ENCODE peak calls at places on chromosomes 11 and 22, in seven cellular contexts. One of them, this sample, is unnamed.
A peak's percentile ranks its signal among the peaks of the same experiment; 100 is the strongest.

GRCh38 chr11:5690216-5690615 is 626 bp downstream of the TRIM22 start:
- DNase-seq in prostate gland: no peak
- DNase-seq in gastrocnemius medialis: no peak
- DNase-seq in tibial nerve: no peak
- DNase-seq in esophagus squamous epithelium: no peak
- DNase-seq in IMR-90: peak; percentile 40
- DNase-seq in spleen: no peak
- DNase-seq in this sample: no peak

GRCh38 chr11:65262381-65262680 is 569 bp downstream of the POLA2 start:
- DNase-seq in prostate gland: no peak
- DNase-seq in gastrocnemius medialis: no peak
- DNase-seq in tibial nerve: no peak
- DNase-seq in esophagus squamous epithelium: no peak
- DNase-seq in IMR-90: no peak
- DNase-seq in spleen: no peak
- DNase-seq in this sample: peak; percentile 32

GRCh38 chr11:104487035-104487775 is 323.3 kb upstream of the PDGFD start:
- DNase-seq in prostate gland: no peak
- DNase-seq in gastrocnemius medialis: no peak
- DNase-seq in tibial nerve: no peak
- DNase-seq in esophagus squamous epithelium: no peak
- DNase-seq in IMR-90: peak; percentile 30
- DNase-seq in spleen: no peak
- DNase-seq in this sample: no peak

GRCh38 chr22:33747576-33748180 is 172.6 kb downstream of the LARGE1 start:
- DNase-seq in prostate gland: no peak
- DNase-seq in gastrocnemius medialis: no peak
- DNase-seq in tibial nerve: no peak
- DNase-seq in esophagus squamous epithelium: no peak
- DNase-seq in IMR-90: no peak
- DNase-seq in spleen: no peak
- DNase-seq in this sample: no peak

GRCh38 chr22:30609260-30610185 is 2.5 kb downstream of the TCN2 start:
- DNase-seq in prostate gland: no peak
- DNase-seq in gastrocnemius medialis: peak; percentile 24
- DNase-seq in tibial nerve: no peak
- DNase-seq in esophagus squamous epithelium: no peak
- DNase-seq in IMR-90: peak; percentile 86
- DNase-seq in spleen: no peak
- DNase-seq in this sample: peak; percentile 54

GRCh38 chr22:19398206-19398605 is 33.3 kb downstream of the HIRA start:
- DNase-seq in prostate gland: no peak
- DNase-seq in gastrocnemius medialis: no peak
- DNase-seq in tibial nerve: no peak
- DNase-seq in esophagus squamous epithelium: no peak
- DNase-seq in IMR-90: no peak
- DNase-seq in spleen: no peak
- DNase-seq in this sample: no peak

GRCh38 chr22:47195676-47196492 is 433.4 kb downstream of the TBC1D22A start:
- DNase-seq in prostate gland: no peak
- DNase-seq in gastrocnemius medialis: no peak
- DNase-seq in tibial nerve: peak; percentile 6
- DNase-seq in esophagus squamous epithelium: no peak
- DNase-seq in IMR-90: no peak
- DNase-seq in spleen: peak; percentile 77
- DNase-seq in this sample: no peak

GRCh38 chr11:75337195-75337654 is 14.2 kb downstream of the ARRB1 start:
- DNase-seq in prostate gland: no peak
- DNase-seq in gastrocnemius medialis: peak; percentile 41
- DNase-seq in tibial nerve: no peak
- DNase-seq in esophagus squamous epithelium: no peak
- DNase-seq in IMR-90: peak; percentile 60
- DNase-seq in spleen: no peak
- DNase-seq in this sample: no peak

GRCh38 chr22:44181033-44181911 is 547 bp downstream of the PARVG start:
- DNase-seq in prostate gland: no peak
- DNase-seq in gastrocnemius medialis: no peak
- DNase-seq in tibial nerve: no peak
- DNase-seq in esophagus squamous epithelium: no peak
- DNase-seq in IMR-90: no peak
- DNase-seq in spleen: peak; percentile 95
- DNase-seq in this sample: no peak

GRCh38 chr11:19595840-19596751 is 116.5 kb upstream of the NAV2 start:
- DNase-seq in prostate gland: no peak
- DNase-seq in gastrocnemius medialis: no peak
- DNase-seq in tibial nerve: no peak
- DNase-seq in esophagus squamous epithelium: no peak
- DNase-seq in IMR-90: peak; percentile 90
- DNase-seq in spleen: no peak
- DNase-seq in this sample: peak; percentile 90

GRCh38 chr11:111730871-111731591 is 35.2 kb downstream of the PPP2R1B start:
- DNase-seq in prostate gland: peak; percentile 58
- DNase-seq in gastrocnemius medialis: peak; percentile 76
- DNase-seq in tibial nerve: no peak
- DNase-seq in esophagus squamous epithelium: no peak
- DNase-seq in IMR-90: no peak
- DNase-seq in spleen: peak; percentile 68
- DNase-seq in this sample: peak; percentile 94

GRCh38 chr11:31687861-31688260 is 123.3 kb downstream of the PAX6 start:
- DNase-seq in prostate gland: no peak
- DNase-seq in gastrocnemius medialis: no peak
- DNase-seq in tibial nerve: no peak
- DNase-seq in esophagus squamous epithelium: no peak
- DNase-seq in IMR-90: no peak
- DNase-seq in spleen: no peak
- DNase-seq in this sample: no peak

GRCh38 chr11:99418927-99419707 is 398.4 kb downstream of the CNTN5 start:
- DNase-seq in prostate gland: no peak
- DNase-seq in gastrocnemius medialis: no peak
- DNase-seq in tibial nerve: no peak
- DNase-seq in esophagus squamous epithelium: no peak
- DNase-seq in IMR-90: no peak
- DNase-seq in spleen: no peak
- DNase-seq in this sample: no peak

GRCh38 chr11:67267188-67268035 is 1.1 kb downstream of the GRK2 start:
- DNase-seq in prostate gland: peak; percentile 58
- DNase-seq in gastrocnemius medialis: no peak
- DNase-seq in tibial nerve: no peak
- DNase-seq in esophagus squamous epithelium: no peak
- DNase-seq in IMR-90: no peak
- DNase-seq in spleen: peak; percentile 89
- DNase-seq in this sample: no peak

GRCh38 chr11:113313601-113314000 is 782 bp upstream of the TTC12 start:
- DNase-seq in prostate gland: no peak
- DNase-seq in gastrocnemius medialis: no peak
- DNase-seq in tibial nerve: no peak
- DNase-seq in esophagus squamous epithelium: no peak
- DNase-seq in IMR-90: peak; percentile 8
- DNase-seq in spleen: no peak
- DNase-seq in this sample: no peak

GRCh38 chr11:68954970-68955958 is 25.5 kb downstream of the MRGPRD start:
- DNase-seq in prostate gland: peak; percentile 21
- DNase-seq in gastrocnemius medialis: peak; percentile 17
- DNase-seq in tibial nerve: no peak
- DNase-seq in esophagus squamous epithelium: no peak
- DNase-seq in IMR-90: peak; percentile 45
- DNase-seq in spleen: peak; percentile 83
- DNase-seq in this sample: no peak

GRCh38 chr22:46676479-46676878 is 56.3 kb downstream of the GRAMD4 start:
- DNase-seq in prostate gland: no peak
- DNase-seq in gastrocnemius medialis: no peak
- DNase-seq in tibial nerve: no peak
- DNase-seq in esophagus squamous epithelium: no peak
- DNase-seq in IMR-90: no peak
- DNase-seq in spleen: no peak
- DNase-seq in this sample: no peak

GRCh38 chr11:60457576-60457975 is 1.9 kb downstream of the MS4A1 start:
- DNase-seq in prostate gland: no peak
- DNase-seq in gastrocnemius medialis: no peak
- DNase-seq in tibial nerve: no peak
- DNase-seq in esophagus squamous epithelium: no peak
- DNase-seq in IMR-90: no peak
- DNase-seq in spleen: no peak
- DNase-seq in this sample: no peak

GRCh38 chr11:15690326-15690725 is 575.6 kb downstream of the INSC start:
- DNase-seq in prostate gland: no peak
- DNase-seq in gastrocnemius medialis: no peak
- DNase-seq in tibial nerve: no peak
- DNase-seq in esophagus squamous epithelium: no peak
- DNase-seq in IMR-90: no peak
- DNase-seq in spleen: no peak
- DNase-seq in this sample: no peak

GRCh38 chr11:19502691-19503253 is 209.9 kb upstream of the NAV2 start:
- DNase-seq in prostate gland: no peak
- DNase-seq in gastrocnemius medialis: no peak
- DNase-seq in tibial nerve: no peak
- DNase-seq in esophagus squamous epithelium: no peak
- DNase-seq in IMR-90: no peak
- DNase-seq in spleen: no peak
- DNase-seq in this sample: no peak

DNA sequence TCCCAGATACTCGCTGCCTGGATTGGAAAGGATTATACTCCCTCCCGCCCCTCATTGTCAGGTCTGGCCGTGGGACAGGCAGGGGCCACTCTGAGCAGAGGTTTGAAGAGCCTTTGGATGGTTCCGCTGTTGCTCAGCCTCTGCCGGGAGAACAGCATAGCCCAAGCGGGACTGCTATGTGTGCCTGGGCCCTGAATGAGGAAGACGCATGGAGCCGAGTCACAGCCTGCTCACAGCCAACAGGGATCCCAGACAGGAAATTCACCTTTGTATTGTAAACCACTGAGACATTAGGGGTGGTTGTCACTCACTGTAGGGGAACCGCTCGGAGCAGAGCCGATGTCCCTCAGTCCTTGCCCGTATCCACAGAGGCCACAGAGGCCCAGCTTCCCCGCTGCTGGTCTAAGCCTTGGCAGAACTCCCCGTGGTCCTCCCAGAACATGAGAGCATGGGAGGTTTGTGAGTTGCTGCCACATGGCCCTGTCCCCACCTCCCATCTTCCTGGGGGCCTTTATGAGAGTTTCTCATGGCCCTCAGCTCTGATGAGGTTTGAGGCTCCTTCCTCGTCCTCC is 10.7 kb upstream of the FAM118A start:
- DNase-seq in prostate gland: no peak
- DNase-seq in gastrocnemius medialis: no peak
- DNase-seq in tibial nerve: no peak
- DNase-seq in esophagus squamous epithelium: no peak
- DNase-seq in IMR-90: peak; percentile 11
- DNase-seq in spleen: no peak
- DNase-seq in this sample: no peak
- H3K4me3 ChIP-seq in prostate gland: no peak overlapping the region
- H3K4me3 ChIP-seq in gastrocnemius medialis: no peak overlapping the region
- H3K4me3 ChIP-seq in tibial nerve: no peak overlapping the region
- H3K4me3 ChIP-seq in esophagus squamous epithelium: no peak overlapping the region
- H3K4me3 ChIP-seq in IMR-90: no peak overlapping the region
- H3K4me3 ChIP-seq in spleen: no peak overlapping the region
- H3K4me3 ChIP-seq in this sample: no peak overlapping the region

GRCh38 chr11:48210052-48210451 is 6.6 kb upstream of the OR4B1 start:
- DNase-seq in prostate gland: no peak
- DNase-seq in gastrocnemius medialis: no peak
- DNase-seq in tibial nerve: no peak
- DNase-seq in esophagus squamous epithelium: no peak
- DNase-seq in IMR-90: peak; percentile 17
- DNase-seq in spleen: no peak
- DNase-seq in this sample: no peak
- TF ChIP-seq CTCF in prostate gland: no peak
- TF ChIP-seq CTCF in gastrocnemius medialis: no peak
- TF ChIP-seq CTCF in tibial nerve: no peak
- TF ChIP-seq CTCF in esophagus squamous epithelium: no peak
- TF ChIP-seq CTCF in IMR-90: peak; percentile 28
- TF ChIP-seq CTCF in spleen: no peak
- TF ChIP-seq CTCF in this sample: no peak

GRCh38 chr22:36163497-36163896 is 2.9 kb upstream of the APOL3 start:
- DNase-seq in prostate gland: no peak
- DNase-seq in gastrocnemius medialis: no peak
- DNase-seq in tibial nerve: no peak
- DNase-seq in esophagus squamous epithelium: no peak
- DNase-seq in IMR-90: no peak
- DNase-seq in spleen: no peak
- DNase-seq in this sample: peak; percentile 73

GRCh38 chr22:36164621-36165020 is 4.1 kb upstream of the APOL3 start:
- DNase-seq in prostate gland: no peak
- DNase-seq in gastrocnemius medialis: no peak
- DNase-seq in tibial nerve: no peak
- DNase-seq in esophagus squamous epithelium: no peak
- DNase-seq in IMR-90: no peak
- DNase-seq in spleen: no peak
- DNase-seq in this sample: no peak

GRCh38 chr22:36162127-36163034 is 1.8 kb upstream of the APOL3 start:
- DNase-seq in prostate gland: no peak
- DNase-seq in gastrocnemius medialis: no peak
- DNase-seq in tibial nerve: no peak
- DNase-seq in esophagus squamous epithelium: no peak
- DNase-seq in IMR-90: no peak
- DNase-seq in spleen: no peak
- DNase-seq in this sample: no peak

GRCh38 chr22:36156515-36157419 is 3.8 kb downstream of the APOL3 start:
- DNase-seq in prostate gland: peak; percentile 66
- DNase-seq in gastrocnemius medialis: peak; percentile 63
- DNase-seq in tibial nerve: peak; percentile 83
- DNase-seq in esophagus squamous epithelium: peak; percentile 11
- DNase-seq in IMR-90: peak; percentile 77
- DNase-seq in spleen: peak; percentile 84
- DNase-seq in this sample: peak; percentile 84

GRCh38 chr22:36160499-36160942 is at the start of gene APOL3:
- DNase-seq in prostate gland: peak; percentile 86
- DNase-seq in gastrocnemius medialis: peak; percentile 54
- DNase-seq in tibial nerve: peak; percentile 47
- DNase-seq in esophagus squamous epithelium: no peak
- DNase-seq in IMR-90: peak; percentile 47
- DNase-seq in spleen: peak; percentile 87
- DNase-seq in this sample: peak; percentile 89
- TF ChIP-seq POLR2A in prostate gland: peak; percentile 69
- TF ChIP-seq POLR2A in gastrocnemius medialis: peak; percentile 80
- TF ChIP-seq POLR2A in tibial nerve: peak; percentile 52
- TF ChIP-seq POLR2A in esophagus squamous epithelium: no peak
- TF ChIP-seq POLR2A in IMR-90: no peak
- TF ChIP-seq POLR2A in spleen: no peak
- TF ChIP-seq POLR2A in this sample: no peak

GRCh38 chr11:47398011-47398410 is 10.4 kb upstream of the SLC39A13 start:
- DNase-seq in prostate gland: no peak
- DNase-seq in gastrocnemius medialis: no peak
- DNase-seq in tibial nerve: no peak
- DNase-seq in esophagus squamous epithelium: no peak
- DNase-seq in IMR-90: no peak
- DNase-seq in spleen: peak; percentile 61
- DNase-seq in this sample: no peak

GRCh38 chr11:47403135-47403534 is 5.3 kb upstream of the SLC39A13 start:
- DNase-seq in prostate gland: no peak
- DNase-seq in gastrocnemius medialis: no peak
- DNase-seq in tibial nerve: no peak
- DNase-seq in esophagus squamous epithelium: no peak
- DNase-seq in IMR-90: no peak
- DNase-seq in spleen: peak; percentile 75
- DNase-seq in this sample: no peak

GRCh38 chr11:47400813-47401279 is 7.5 kb upstream of the SLC39A13 start:
- DNase-seq in prostate gland: no peak
- DNase-seq in gastrocnemius medialis: no peak
- DNase-seq in tibial nerve: no peak
- DNase-seq in esophagus squamous epithelium: no peak
- DNase-seq in IMR-90: no peak
- DNase-seq in spleen: peak; percentile 80
- DNase-seq in this sample: no peak

GRCh38 chr11:47398551-47398950 is 9.8 kb upstream of the SLC39A13 start:
- DNase-seq in prostate gland: no peak
- DNase-seq in gastrocnemius medialis: no peak
- DNase-seq in tibial nerve: no peak
- DNase-seq in esophagus squamous epithelium: no peak
- DNase-seq in IMR-90: no peak
- DNase-seq in spleen: peak; percentile 74
- DNase-seq in this sample: no peak

GRCh38 chr11:47399860-47400812 is 8.3 kb upstream of the SLC39A13 start:
- DNase-seq in prostate gland: no peak
- DNase-seq in gastrocnemius medialis: no peak
- DNase-seq in tibial nerve: no peak
- DNase-seq in esophagus squamous epithelium: no peak
- DNase-seq in IMR-90: no peak
- DNase-seq in spleen: peak; percentile 92
- DNase-seq in this sample: no peak
- H3K4me3 ChIP-seq in prostate gland: peak overlapping the region; percentile 53
- H3K4me3 ChIP-seq in gastrocnemius medialis: peak overlapping the region; percentile 45
- H3K4me3 ChIP-seq in tibial nerve: peak overlapping the region; percentile 60
- H3K4me3 ChIP-seq in esophagus squamous epithelium: peak overlapping the region; percentile 36
- H3K4me3 ChIP-seq in IMR-90: peak overlapping the region; percentile 78
- H3K4me3 ChIP-seq in spleen: peak overlapping the region; percentile 43
- H3K4me3 ChIP-seq in this sample: no peak overlapping the region